ENCODE peak calls at places on chromosomes 4 and X, in ten cellular contexts. One of them, this sample, is unnamed.

GRCh38 chr4:184384056-184384809 is 90.1 kb downstream of the IRF2 start:
- DNase-seq in left lung: no peak
- DNase-seq in astrocyte of the spinal cord: peak; percentile 93
- DNase-seq in body of pancreas: peak; percentile 44
- DNase-seq in IMR-90: peak; percentile 96
- DNase-seq in GM10248: peak; percentile 46
- DNase-seq in endothelial cell: no peak
- DNase-seq in AG04450: peak; percentile 86
- DNase-seq in choroid plexus epithelial cell: peak; percentile 99
- DNase-seq in nephron progenitor cell: no peak
- DNase-seq in this sample: no peak

GRCh38 chr4:8238515-8239053 is 31.0 kb upstream of the HTRA3 start:
- DNase-seq in nephron progenitor cell: peak; percentile 68
- DNase-seq in endothelial cell: peak; percentile 35
- DNase-seq in AG04450: no peak
- DNase-seq in astrocyte of the spinal cord: no peak
- DNase-seq in GM10248: peak; percentile 61
- DNase-seq in body of pancreas: no peak
- DNase-seq in left lung: peak; percentile 76
- DNase-seq in choroid plexus epithelial cell: no peak
- DNase-seq in IMR-90: no peak
- DNase-seq in this sample: no peak

GRCh38 chrX:13756381-13756780 is 21.8 kb downstream of the OFD1 start:
- DNase-seq in astrocyte of the spinal cord: no peak
- DNase-seq in nephron progenitor cell: no peak
- DNase-seq in endothelial cell: no peak
- DNase-seq in GM10248: no peak
- DNase-seq in AG04450: no peak
- DNase-seq in left lung: no peak
- DNase-seq in body of pancreas: no peak
- DNase-seq in IMR-90: no peak
- DNase-seq in choroid plexus epithelial cell: no peak
- DNase-seq in this sample: no peak

GRCh38 chr4:155445306-155445705 is 68.5 kb upstream of the MAP9 start:
- DNase-seq in AG04450: no peak
- DNase-seq in nephron progenitor cell: no peak
- DNase-seq in choroid plexus epithelial cell: no peak
- DNase-seq in astrocyte of the spinal cord: no peak
- DNase-seq in GM10248: no peak
- DNase-seq in body of pancreas: no peak
- DNase-seq in endothelial cell: no peak
- DNase-seq in left lung: no peak
- DNase-seq in IMR-90: no peak
- DNase-seq in this sample: no peak

GRCh38 chr4:177016541-177017141 is 223.9 kb upstream of the VEGFC start:
- DNase-seq in AG04450: no peak
- DNase-seq in left lung: no peak
- DNase-seq in body of pancreas: no peak
- DNase-seq in nephron progenitor cell: no peak
- DNase-seq in choroid plexus epithelial cell: no peak
- DNase-seq in endothelial cell: no peak
- DNase-seq in astrocyte of the spinal cord: peak; percentile 34
- DNase-seq in GM10248: no peak
- DNase-seq in IMR-90: peak; percentile 52
- DNase-seq in this sample: no peak

GRCh38 chrX:39613997-39614679 is 483.6 kb downstream of the BCOR start:
- DNase-seq in AG04450: no peak
- DNase-seq in GM10248: peak; percentile 38
- DNase-seq in choroid plexus epithelial cell: no peak
- DNase-seq in body of pancreas: peak; percentile 15
- DNase-seq in IMR-90: no peak
- DNase-seq in astrocyte of the spinal cord: no peak
- DNase-seq in endothelial cell: no peak
- DNase-seq in left lung: no peak
- DNase-seq in nephron progenitor cell: no peak
- DNase-seq in this sample: no peak

GRCh38 chr4:125833-126232 is 1.5 kb downstream of the ZNF718 start:
- DNase-seq in GM10248: no peak
- DNase-seq in AG04450: no peak
- DNase-seq in endothelial cell: no peak
- DNase-seq in body of pancreas: peak; percentile 26
- DNase-seq in choroid plexus epithelial cell: no peak
- DNase-seq in nephron progenitor cell: no peak
- DNase-seq in astrocyte of the spinal cord: no peak
- DNase-seq in IMR-90: no peak
- DNase-seq in left lung: no peak
- DNase-seq in this sample: no peak

GRCh38 chr4:7781361-7781760 is 158.3 kb downstream of the AFAP1 start:
- DNase-seq in IMR-90: peak; percentile 71
- DNase-seq in endothelial cell: peak; percentile 37
- DNase-seq in left lung: no peak
- DNase-seq in choroid plexus epithelial cell: peak; percentile 77
- DNase-seq in nephron progenitor cell: no peak
- DNase-seq in AG04450: no peak
- DNase-seq in GM10248: no peak
- DNase-seq in astrocyte of the spinal cord: no peak
- DNase-seq in body of pancreas: no peak
- DNase-seq in this sample: no peak

GRCh38 chr4:76011700-76012387 is 4.5 kb upstream of the CXCL9 start:
- DNase-seq in endothelial cell: no peak
- DNase-seq in choroid plexus epithelial cell: peak; percentile 83
- DNase-seq in IMR-90: peak; percentile 91
- DNase-seq in body of pancreas: no peak
- DNase-seq in GM10248: peak; percentile 75
- DNase-seq in left lung: no peak
- DNase-seq in nephron progenitor cell: no peak
- DNase-seq in astrocyte of the spinal cord: peak; percentile 71
- DNase-seq in AG04450: peak; percentile 75
- DNase-seq in this sample: no peak

GRCh38 chrX:68355629-68355920 is 77.7 kb downstream of the OPHN1 start:
- DNase-seq in body of pancreas: peak; percentile 45
- DNase-seq in nephron progenitor cell: no peak
- DNase-seq in IMR-90: no peak
- DNase-seq in GM10248: no peak
- DNase-seq in AG04450: no peak
- DNase-seq in choroid plexus epithelial cell: no peak
- DNase-seq in astrocyte of the spinal cord: no peak
- DNase-seq in endothelial cell: no peak
- DNase-seq in left lung: no peak
- DNase-seq in this sample: no peak

GRCh38 chr4:93182722-93183121 is 645.8 kb upstream of the ATOH1 start:
- DNase-seq in IMR-90: no peak
- DNase-seq in left lung: no peak
- DNase-seq in AG04450: no peak
- DNase-seq in endothelial cell: no peak
- DNase-seq in body of pancreas: no peak
- DNase-seq in astrocyte of the spinal cord: no peak
- DNase-seq in GM10248: no peak
- DNase-seq in nephron progenitor cell: no peak
- DNase-seq in choroid plexus epithelial cell: no peak
- DNase-seq in this sample: no peak

GRCh38 chr4:2933566-2934076 is 29.6 kb downstream of the NOP14 start:
- DNase-seq in AG04450: no peak
- DNase-seq in nephron progenitor cell: no peak
- DNase-seq in endothelial cell: no peak
- DNase-seq in left lung: no peak
- DNase-seq in body of pancreas: no peak
- DNase-seq in choroid plexus epithelial cell: no peak
- DNase-seq in IMR-90: no peak
- DNase-seq in GM10248: no peak
- DNase-seq in astrocyte of the spinal cord: no peak
- DNase-seq in this sample: no peak

GRCh38 chr4:30495261-30496050 is 224.7 kb upstream of the PCDH7 start:
- DNase-seq in endothelial cell: no peak
- DNase-seq in GM10248: no peak
- DNase-seq in left lung: no peak
- DNase-seq in AG04450: no peak
- DNase-seq in choroid plexus epithelial cell: no peak
- DNase-seq in nephron progenitor cell: no peak
- DNase-seq in body of pancreas: no peak
- DNase-seq in IMR-90: no peak
- DNase-seq in astrocyte of the spinal cord: no peak
- DNase-seq in this sample: no peak

GRCh38 chrX:110146521-110146920 is 143.6 kb downstream of the TMEM164 start:
- DNase-seq in body of pancreas: peak; percentile 32
- DNase-seq in GM10248: peak; percentile 45
- DNase-seq in choroid plexus epithelial cell: peak; percentile 73
- DNase-seq in left lung: no peak
- DNase-seq in astrocyte of the spinal cord: peak; percentile 44
- DNase-seq in endothelial cell: peak; percentile 20
- DNase-seq in nephron progenitor cell: peak; percentile 53
- DNase-seq in AG04450: no peak
- DNase-seq in IMR-90: peak; percentile 48
- DNase-seq in this sample: no peak

GRCh38 chr4:109887071-109887470 is 25.6 kb upstream of the EGF start:
- DNase-seq in endothelial cell: no peak
- DNase-seq in body of pancreas: no peak
- DNase-seq in IMR-90: no peak
- DNase-seq in AG04450: no peak
- DNase-seq in nephron progenitor cell: no peak
- DNase-seq in GM10248: no peak
- DNase-seq in astrocyte of the spinal cord: no peak
- DNase-seq in choroid plexus epithelial cell: no peak
- DNase-seq in left lung: no peak
- DNase-seq in this sample: no peak

DNA sequence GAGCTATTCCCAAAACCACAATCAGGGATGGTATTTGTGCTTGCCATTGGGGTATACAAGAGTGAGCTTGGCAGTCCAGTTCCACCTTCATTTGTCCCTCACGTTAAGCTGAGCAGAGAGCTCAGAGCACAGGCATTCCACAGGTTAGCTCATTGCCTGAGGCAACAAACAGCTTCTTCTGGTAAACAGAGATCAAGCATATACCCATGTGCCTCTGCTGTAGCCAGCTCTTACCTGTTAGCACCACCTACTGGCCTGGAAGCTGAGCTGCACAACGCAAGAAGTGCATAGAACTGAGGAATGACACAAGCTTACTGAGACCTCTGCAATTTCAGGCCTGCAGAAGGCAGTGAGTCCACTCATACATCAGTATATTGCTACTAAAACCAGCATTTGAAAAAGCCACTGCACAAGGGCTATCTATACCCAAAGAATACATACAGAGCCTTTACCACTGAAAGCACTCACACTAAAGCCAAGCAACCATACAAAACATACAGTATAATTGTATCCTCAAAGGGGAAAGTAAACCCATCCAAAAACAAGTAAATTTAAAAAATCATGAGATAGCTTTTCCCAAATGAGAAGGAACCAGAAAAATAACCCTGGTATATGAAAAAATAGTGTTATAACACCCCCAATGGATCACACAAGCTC is 258.3 kb upstream of the GABRA2 start:
- DNase-seq in astrocyte of the spinal cord: peak; percentile 1
- DNase-seq in left lung: no peak
- DNase-seq in endothelial cell: peak; percentile 15
- DNase-seq in choroid plexus epithelial cell: peak; percentile 82
- DNase-seq in nephron progenitor cell: peak; percentile 20
- DNase-seq in IMR-90: peak; percentile 64
- DNase-seq in body of pancreas: no peak
- DNase-seq in GM10248: peak; percentile 13
- DNase-seq in AG04450: peak; percentile 20
- DNase-seq in this sample: no peak
- TF ChIP-seq CTCF in astrocyte of the spinal cord: peak; percentile 46
- TF ChIP-seq CTCF in left lung: no peak
- TF ChIP-seq CTCF in endothelial cell: peak; percentile 25
- TF ChIP-seq CTCF in choroid plexus epithelial cell: peak; percentile 88
- TF ChIP-seq CTCF in nephron progenitor cell: peak; percentile 55
- TF ChIP-seq CTCF in IMR-90: peak; percentile 55
- TF ChIP-seq CTCF in body of pancreas: no peak
- TF ChIP-seq CTCF in GM10248: peak; percentile 57
- TF ChIP-seq CTCF in AG04450: peak; percentile 80
- TF ChIP-seq CTCF in this sample: peak; percentile 65

GRCh38 chr4:32748498-32748897 is 2028.3 kb downstream of the PCDH7 start:
- DNase-seq in choroid plexus epithelial cell: peak; percentile 11
- DNase-seq in left lung: peak; percentile 19
- DNase-seq in body of pancreas: no peak
- DNase-seq in endothelial cell: no peak
- DNase-seq in nephron progenitor cell: no peak
- DNase-seq in AG04450: no peak
- DNase-seq in IMR-90: no peak
- DNase-seq in GM10248: no peak
- DNase-seq in astrocyte of the spinal cord: no peak
- DNase-seq in this sample: no peak
- TF ChIP-seq CTCF in choroid plexus epithelial cell: no peak
- TF ChIP-seq CTCF in left lung: no peak
- TF ChIP-seq CTCF in body of pancreas: no peak
- TF ChIP-seq CTCF in endothelial cell: no peak
- TF ChIP-seq CTCF in nephron progenitor cell: no peak
- TF ChIP-seq CTCF in AG04450: no peak
- TF ChIP-seq CTCF in IMR-90: no peak
- TF ChIP-seq CTCF in GM10248: no peak
- TF ChIP-seq CTCF in astrocyte of the spinal cord: no peak
- TF ChIP-seq CTCF in this sample: no peak

DNA sequence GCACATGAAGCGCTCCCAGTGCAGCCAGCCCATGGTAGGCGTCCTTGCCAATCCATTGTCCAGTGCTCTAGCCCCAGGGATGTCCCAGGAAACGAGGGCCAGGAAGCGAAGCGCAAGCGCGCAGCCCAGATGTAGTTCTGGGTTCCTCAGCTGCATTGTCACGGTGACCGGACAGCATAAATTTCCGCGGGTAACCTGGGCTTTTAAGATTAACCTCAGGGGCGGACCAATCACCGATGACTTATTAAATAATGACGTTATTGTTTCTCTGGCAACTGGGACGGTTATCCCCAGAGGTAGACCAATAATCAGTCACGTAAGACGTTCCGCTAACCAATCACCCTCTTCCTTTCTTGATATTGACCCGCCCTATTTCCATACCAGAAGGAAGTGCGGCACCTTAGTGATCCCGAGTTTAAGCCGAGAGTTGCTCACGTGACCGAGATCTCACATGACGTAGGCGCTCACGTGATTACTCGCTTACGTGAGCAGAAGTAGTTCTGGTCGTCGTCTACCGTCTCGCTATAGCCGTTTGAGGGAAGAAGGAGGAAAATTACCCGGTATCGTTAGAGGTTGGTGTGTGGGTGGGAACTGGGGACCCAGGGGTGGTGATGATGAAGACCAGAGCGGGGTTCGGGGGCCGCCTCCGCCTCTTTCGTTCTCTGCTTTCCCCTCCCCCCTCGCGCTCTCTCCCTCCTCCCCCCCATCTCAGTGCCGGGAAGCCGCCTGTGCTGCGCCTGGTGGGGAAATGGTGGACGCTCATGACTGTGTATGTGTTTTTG is at the start of the genes GLA and HNRNPH2:
- DNase-seq in astrocyte of the spinal cord: peak; percentile 98
- DNase-seq in body of pancreas: peak; percentile 95
- DNase-seq in choroid plexus epithelial cell: peak; percentile 99
- DNase-seq in nephron progenitor cell: peak; percentile 78
- DNase-seq in AG04450: peak; percentile 95
- DNase-seq in IMR-90: peak; percentile 99
- DNase-seq in left lung: peak; percentile 85
- DNase-seq in GM10248: peak; percentile 82
- DNase-seq in endothelial cell: peak; percentile 65
- DNase-seq in this sample: peak; percentile 27
- TF ChIP-seq CTCF in astrocyte of the spinal cord: no peak
- TF ChIP-seq CTCF in body of pancreas: no peak
- TF ChIP-seq CTCF in choroid plexus epithelial cell: peak; percentile 21
- TF ChIP-seq CTCF in nephron progenitor cell: no peak
- TF ChIP-seq CTCF in AG04450: peak; percentile 21
- TF ChIP-seq CTCF in IMR-90: no peak
- TF ChIP-seq CTCF in left lung: no peak
- TF ChIP-seq CTCF in GM10248: no peak
- TF ChIP-seq CTCF in endothelial cell: no peak
- TF ChIP-seq CTCF in this sample: no peak

GRCh38 chrX:32116047-32116446 is 1044.2 kb upstream of the FTHL17 start:
- DNase-seq in endothelial cell: no peak
- DNase-seq in IMR-90: no peak
- DNase-seq in body of pancreas: no peak
- DNase-seq in AG04450: no peak
- DNase-seq in choroid plexus epithelial cell: peak; percentile 0
- DNase-seq in left lung: no peak
- DNase-seq in astrocyte of the spinal cord: no peak
- DNase-seq in nephron progenitor cell: no peak
- DNase-seq in GM10248: no peak
- DNase-seq in this sample: no peak
- TF ChIP-seq CTCF in endothelial cell: peak; percentile 14
- TF ChIP-seq CTCF in IMR-90: no peak
- TF ChIP-seq CTCF in body of pancreas: no peak
- TF ChIP-seq CTCF in AG04450: no peak
- TF ChIP-seq CTCF in choroid plexus epithelial cell: peak; percentile 13
- TF ChIP-seq CTCF in left lung: no peak
- TF ChIP-seq CTCF in astrocyte of the spinal cord: no peak
- TF ChIP-seq CTCF in nephron progenitor cell: no peak
- TF ChIP-seq CTCF in GM10248: no peak
- TF ChIP-seq CTCF in this sample: no peak

This sample was measured in D721Med.